ENCODE peak calls at places on chromosomes 7 and 10, in ten cellular contexts. H is choroid plexus epithelial cell; N is WTC11; B is brain microvascular endothelial cell; X is right atrium auricular region; F is CD4-positive, alpha-beta T cell; D is HCT116; E is heart right ventricle; V is GM12865; O is breast epithelium. L is an unnamed sample.

GRCh38 chr10:121536271-121536918 is 61.8 kb downstream of the FGFR2 start:
- DNase-seq in H (no peak), D (no peak), E (no peak), N (peak), V (no peak), F (no peak), B (no peak), X (no peak), O (no peak), L (no peak)

GRCh38 chr10:12432402-12433189 is 83.2 kb downstream of the CAMK1D start:
- DNase-seq in F (no peak), X (no peak), V (no peak), O (no peak), D (no peak), N (no peak), B (no peak), H (no peak), E (no peak), L (no peak)

GRCh38 chr10:75261813-75262725 is 26.3 kb upstream of the COMTD1 start:
- DNase-seq in F (no peak), E (no peak), X (no peak), B (no peak), H (peak), D (no peak), O (no peak), N (no peak), V (no peak), L (no peak)

GRCh38 chr7:5478568-5479045 is 55.0 kb upstream of the TNRC18 start:
- DNase-seq in V (no peak), O (no peak), F (no peak), D (no peak), E (no peak), N (no peak), B (no peak), X (no peak), H (no peak), L (peak)

GRCh38 chr7:5343893-5344292 is 61.1 kb downstream of the SLC29A4 start:
- DNase-seq in V (no peak), F (no peak), O (no peak), N (no peak), X (no peak), D (no peak), E (no peak), B (no peak), H (no peak), L (no peak)

GRCh38 chr10:78004215-78005026 is 24.9 kb downstream of the POLR3A start:
- DNase-seq in F (no peak), D (no peak), X (no peak), B (no peak), H (no peak), N (no peak), O (no peak), V (no peak), E (no peak), L (no peak)

GRCh38 chr10:11902646-11903045 is 79.5 kb downstream of the PROSER2 start:
- DNase-seq in D (no peak), V (no peak), E (no peak), X (no peak), H (no peak), N (no peak), O (no peak), F (no peak), B (no peak), L (no peak)

GRCh38 chr10:110676016-110676415 is 31.9 kb downstream of the RBM20 start:
- DNase-seq in V (no peak), X (no peak), D (no peak), O (no peak), F (no peak), B (no peak), N (no peak), H (no peak), E (no peak), L (no peak)

GRCh38 chr7:24907311-24907886 is 72.6 kb downstream of the OSBPL3 start:
- DNase-seq in F (no peak), E (no peak), B (peak), X (no peak), H (peak), O (no peak), N (no peak), D (peak), V (peak), L (no peak)

GRCh38 chr7:139035588-139036353 is at the start of gene ZC3HAV1L:
- DNase-seq in E (peak), H (peak), X (peak), O (peak), V (peak), F (peak), N (peak), B (peak), D (peak), L (peak)

GRCh38 chr7:99953649-99954048 is 22.2 kb downstream of the AZGP1 start:
- DNase-seq in V (no peak), F (no peak), H (peak), D (no peak), X (peak), N (no peak), O (peak), B (no peak), E (no peak), L (no peak)

GRCh38 chr10:64113375-64113774 is 592.2 kb downstream of the REEP3 start:
- DNase-seq in N (no peak), X (no peak), E (no peak), V (no peak), H (no peak), F (no peak), D (no peak), O (no peak), B (no peak), L (no peak)

GRCh38 chr10:24215193-24215592 is 6.3 kb downstream of the KIAA1217 start:
- DNase-seq in V (no peak), D (no peak), N (no peak), B (no peak), H (no peak), F (no peak), E (no peak), O (no peak), X (no peak), L (no peak)

GRCh38 chr7:80611779-80612178 is 26.7 kb upstream of the CD36 start:
- DNase-seq in X (no peak), E (peak), H (peak), O (peak), D (peak), F (no peak), B (peak), V (no peak), N (no peak), L (no peak)

GRCh38 chr10:114266521-114266920 is 27.5 kb downstream of the VWA2 start:
- DNase-seq in F (no peak), O (no peak), X (no peak), E (peak), D (no peak), V (no peak), N (no peak), B (peak), H (peak), L (no peak)

GRCh38 chr7:40945788-40946187 is 757.1 kb downstream of the INHBA start:
- DNase-seq in X (no peak), H (no peak), E (no peak), F (no peak), O (no peak), D (no peak), V (no peak), N (no peak), B (no peak), L (no peak)

GRCh38 chr10:122029503-122030199 is 40.7 kb downstream of the TACC2 start:
- DNase-seq in E (peak), F (no peak), D (no peak), O (no peak), N (no peak), V (no peak), X (no peak), H (no peak), B (no peak), L (no peak)

GRCh38 chr10:130495891-130496642 is 359.9 kb downstream of the GLRX3 start:
- DNase-seq in O (peak), X (no peak), H (peak), F (no peak), V (no peak), N (no peak), E (no peak), D (no peak), B (no peak), L (no peak)

GRCh38 chr7:157506268-157506667 is 169.5 kb downstream of the DNAJB6 start:
- DNase-seq in X (peak), O (no peak), N (no peak), F (no peak), B (no peak), H (no peak), D (no peak), V (no peak), E (no peak), L (no peak)

GRCh38 chr7:114921636-114922150 is at the start of gene MDFIC:
- DNase-seq in B (no peak), D (no peak), H (peak), E (peak), O (no peak), N (peak), X (peak), V (peak), F (no peak), L (no peak)

GRCh38 chr10:132714096-132714721 is 71.7 kb downstream of the NKX6-2 start:
- DNase-seq in D (no peak), N (peak), E (peak), F (no peak), B (no peak), V (no peak), X (no peak), H (peak), O (peak), L (no peak)

GRCh38 chr10:109203616-109204375 is 719.5 kb downstream of the XPNPEP1 start:
- DNase-seq in D (no peak), B (no peak), E (no peak), O (no peak), V (no peak), N (no peak), X (no peak), H (no peak), F (no peak), L (no peak)

GRCh38 chr7:143463556-143463955 is 14.1 kb upstream of the TAS2R41 start:
- DNase-seq in N (no peak), E (no peak), B (no peak), V (no peak), F (no peak), H (no peak), D (no peak), X (no peak), O (no peak), L (no peak)

GRCh38 chr7:31192996-31193395 is 140.9 kb downstream of the ADCYAP1R1 start:
- DNase-seq in B (peak), F (no peak), O (peak), N (peak), D (peak), X (no peak), E (peak), H (peak), V (peak), L (peak)
- TF ChIP-seq CTCF in B (peak), F (peak), O (peak), N (peak), D (peak), X (peak), E (peak), H (peak), V (peak), L (peak)

DNA sequence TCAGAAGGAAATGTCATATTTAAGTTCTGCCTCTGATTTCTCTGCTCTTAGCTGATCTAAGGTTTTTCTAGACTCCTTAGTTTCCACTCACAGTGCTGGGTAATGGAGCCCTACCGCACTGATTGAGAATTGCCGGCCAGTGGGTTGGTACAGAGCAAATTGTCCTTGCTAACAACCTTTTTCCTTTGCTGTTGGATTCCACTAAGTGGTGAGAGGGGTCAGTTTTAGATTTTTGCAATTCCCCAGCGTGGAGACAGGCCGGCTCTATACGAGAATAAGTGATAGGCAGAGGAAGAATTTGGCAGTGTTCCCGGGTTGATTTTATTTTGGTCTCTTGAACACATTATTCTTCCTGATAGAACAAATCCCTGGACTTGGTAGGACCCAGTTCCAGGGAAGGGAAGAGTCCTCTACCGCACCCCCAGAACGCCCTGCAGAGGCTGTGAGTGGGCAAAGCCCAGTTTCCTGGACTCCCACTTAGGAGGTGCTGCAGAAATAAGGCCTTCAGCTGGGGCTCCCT is 2.9 kb upstream of the NRP1 start:
- DNase-seq in B (peak), F (no peak), X (no peak), V (no peak), D (no peak), O (no peak), N (no peak), E (peak), H (peak), L (no peak)
- TF ChIP-seq CTCF in B (peak), F (no peak), X (no peak), V (no peak), D (no peak), O (peak), N (no peak), E (no peak), H (peak), L (peak)

GRCh38 chr10:71834343-71834674 is 16.7 kb downstream of the PSAP start:
- DNase-seq in X (no peak), E (no peak), O (no peak), B (no peak), H (no peak), F (no peak), D (no peak), N (no peak), V (no peak), L (no peak)

GRCh38 chr10:71836594-71836970 is 14.5 kb downstream of the PSAP start:
- DNase-seq in H (peak), X (no peak), B (peak), N (no peak), E (no peak), F (no peak), D (no peak), O (no peak), V (peak), L (no peak)

GRCh38 chr10:71835671-71836593 is 15.1 kb downstream of the PSAP start:
- DNase-seq in H (peak), B (peak), F (no peak), X (peak), D (no peak), V (peak), O (no peak), N (no peak), E (peak), L (peak)

GRCh38 chr10:71838264-71839211 is 12.5 kb downstream of the PSAP start:
- DNase-seq in E (no peak), D (no peak), F (no peak), H (peak), O (no peak), B (peak), X (no peak), N (no peak), V (no peak), L (no peak)

GRCh38 chr10:71837085-71837827 is 13.8 kb downstream of the PSAP start:
- DNase-seq in X (no peak), N (peak), D (no peak), H (peak), F (no peak), E (no peak), V (peak), O (no peak), B (no peak), L (peak)
- TF ChIP-seq CTCF in X (peak), N (peak), D (peak), H (peak), F (peak), E (peak), V (peak), O (no peak), B (peak), L (peak)

GRCh38 chr7:51354897-51355296 is 38.3 kb upstream of the COBL start:
- DNase-seq in E (no peak), N (peak), O (no peak), X (no peak), B (no peak), D (no peak), H (no peak), F (no peak), V (no peak), L (no peak)

GRCh38 chr7:51354434-51354833 is 37.8 kb upstream of the COBL start:
- DNase-seq in F (no peak), B (no peak), X (no peak), N (no peak), O (no peak), D (no peak), H (no peak), E (no peak), V (no peak), L (no peak)

GRCh38 chr7:51350195-51350896 is 33.7 kb upstream of the COBL start:
- DNase-seq in E (no peak), N (no peak), H (peak), B (peak), D (peak), F (no peak), X (no peak), O (no peak), V (no peak), L (no peak)

GRCh38 chr7:51351661-51352060 is 35.1 kb upstream of the COBL start:
- DNase-seq in H (peak), X (no peak), B (peak), E (no peak), V (no peak), D (no peak), F (no peak), O (no peak), N (no peak), L (peak)

DNA sequence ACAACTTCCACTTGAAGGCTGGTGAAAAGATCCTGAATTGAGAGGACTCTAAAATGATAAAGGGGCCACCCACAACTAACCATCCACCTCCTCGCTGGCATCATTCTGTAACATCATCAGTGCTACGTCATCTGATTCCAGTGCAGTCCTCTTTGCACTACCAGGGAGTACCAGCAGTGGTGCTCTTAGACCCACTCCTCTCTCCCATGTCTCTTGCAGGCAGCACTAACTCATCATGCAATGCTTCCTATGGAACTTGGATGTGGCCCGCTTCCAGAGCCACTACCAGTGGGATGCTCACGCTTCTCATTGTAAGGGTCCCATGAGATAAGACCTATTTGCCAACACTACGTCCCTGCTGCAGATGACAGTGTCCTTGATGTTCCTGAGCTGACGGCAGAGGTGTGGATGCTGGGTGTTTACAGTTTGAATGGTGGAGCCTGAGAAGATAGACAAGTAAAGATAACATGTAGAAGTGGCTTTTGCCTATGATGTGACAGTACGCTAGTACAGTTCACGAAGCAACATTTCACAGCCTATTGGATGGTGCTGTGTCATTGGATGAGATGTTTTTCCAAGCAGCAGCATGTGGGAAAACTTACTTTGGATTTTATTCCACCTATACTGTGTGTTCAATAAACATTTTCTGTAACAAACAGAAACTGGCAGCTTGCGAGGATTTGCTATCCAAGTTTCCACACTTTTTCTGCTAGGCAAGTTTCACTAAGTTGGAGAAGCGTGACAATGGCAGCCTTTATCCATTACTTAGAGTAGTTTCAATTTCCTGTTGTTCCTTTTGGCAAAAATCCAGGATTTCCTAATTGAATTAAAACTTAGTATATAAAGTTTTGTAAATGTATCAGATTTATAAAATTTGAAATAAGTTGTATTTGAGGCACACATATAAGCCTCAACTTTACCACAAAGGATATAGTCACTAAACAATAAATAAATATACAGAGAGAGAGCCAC is 35.9 kb upstream of the COBL start:
- DNase-seq in X (no peak), E (no peak), F (no peak), H (no peak), V (no peak), N (no peak), B (no peak), D (no peak), O (no peak), L (no peak)
- TF ChIP-seq CTCF in X (peak), E (no peak), F (no peak), H (no peak), V (no peak), N (no peak), B (no peak), D (peak), O (no peak), L (peak)

DNA sequence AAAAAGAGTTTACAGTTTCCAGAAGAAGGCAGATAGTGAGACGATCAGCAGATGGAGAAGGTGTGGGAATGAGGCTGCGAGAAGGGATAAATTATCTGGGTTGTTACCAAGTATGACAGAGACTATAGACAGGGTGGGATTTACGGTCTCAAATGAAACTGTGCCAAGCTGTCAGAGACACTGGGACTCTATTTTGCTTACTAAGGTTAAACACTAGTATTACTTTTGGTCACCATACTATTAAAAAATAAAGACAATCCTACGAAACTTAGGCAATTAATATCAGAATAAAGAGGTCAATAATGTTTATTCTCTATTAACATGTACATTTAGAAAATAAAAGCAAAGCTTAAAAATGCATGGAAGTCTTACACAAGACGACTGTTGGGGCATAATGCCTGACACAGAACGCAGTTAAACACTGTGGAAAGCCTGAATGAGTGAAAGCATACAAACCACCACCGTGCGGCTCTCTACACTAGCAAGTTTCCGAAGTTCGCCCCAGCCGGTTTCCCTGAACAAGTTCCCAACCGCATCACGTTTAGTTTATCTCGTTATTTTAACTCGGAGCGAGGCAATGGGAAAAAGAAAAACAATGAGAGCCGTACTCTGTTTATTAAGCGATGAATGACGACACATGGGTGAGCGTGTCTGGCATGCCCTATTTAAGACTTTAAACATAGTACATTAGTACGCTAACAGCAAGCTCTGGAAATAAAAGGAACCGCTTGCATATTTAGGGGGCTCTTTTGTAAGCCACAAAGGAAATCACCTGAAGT is 911 bp upstream of the CC2D2B start:
- DNase-seq in X (peak), H (peak), V (peak), E (no peak), N (peak), B (peak), O (peak), D (peak), F (peak), L (peak)
- TF ChIP-seq CTCF in X (peak), H (peak), V (peak), E (no peak), N (no peak), B (peak), O (no peak), D (no peak), F (no peak), L (no peak)

L was measured in glutamatergic neuron.